ENCODE peak calls at places on chromosomes 11 and 22, in eight cellular contexts. U is Karpas-422, M is fibroblast of lung, W is IMR-90, Q is GM12878, T is mammary epithelial cell, Y is endodermal cell, N is neural progenitor cell. B is an unnamed sample.
A peak's percentile ranks its signal among the peaks of the same experiment; 100 is the strongest.

GRCh38 chr22:31738566-31738965 is 11.4 kb downstream of the PRR14L start:
- DNase-seq in U (no peak), M (no peak), W (no peak), Q (no peak), T (no peak), Y (no peak), N (no peak), B (no peak)

GRCh38 chr11:121482231-121483129 is 29.7 kb upstream of the SORL1-AS1 start:
- DNase-seq in U (no peak), M (no peak), W (no peak), Q (peak; percentile 93), T (no peak), Y (peak; percentile 57), N (no peak), B (no peak)

GRCh38 chr11:76209956-76210885 is 3.9 kb upstream of the WNT11 start:
- DNase-seq in U (no peak), M (peak; percentile 72), W (peak; percentile 74), Q (no peak), T (peak; percentile 48), Y (peak; percentile 76), N (peak; percentile 81), B (peak; percentile 69)

GRCh38 chr11:35619030-35619753 is 932 bp downstream of the FJX1 start:
- DNase-seq in U (no peak), M (peak; percentile 46), W (peak; percentile 37), Q (no peak), T (peak; percentile 71), Y (peak; percentile 84), N (peak; percentile 75), B (peak; percentile 67)

GRCh38 chr22:46774456-46775363 is 12.3 kb downstream of the TBC1D22A start:
- DNase-seq in U (peak; percentile 98), M (no peak), W (no peak), Q (no peak), T (no peak), Y (no peak), N (no peak), B (no peak)

GRCh38 chr11:36469063-36469462 is 41.0 kb downstream of the TRAF6 start:
- DNase-seq in U (peak; percentile 73), M (no peak), W (no peak), Q (no peak), T (no peak), Y (peak; percentile 95), N (peak; percentile 55), B (no peak)

GRCh38 chr11:121334973-121335711 is 42.6 kb downstream of the SC5D start:
- DNase-seq in U (peak; percentile 47), M (peak; percentile 3), W (no peak), Q (no peak), T (no peak), Y (no peak), N (no peak), B (no peak)

GRCh38 chr11:74676596-74676995 is 54.6 kb downstream of the CHRDL2 start:
- DNase-seq in U (no peak), M (no peak), W (no peak), Q (no peak), T (no peak), Y (no peak), N (no peak), B (no peak)

GRCh38 chr11:9344046-9344680 is 29.8 kb upstream of the TMEM41B start:
- DNase-seq in U (no peak), M (no peak), W (no peak), Q (no peak), T (no peak), Y (peak; percentile 61), N (peak; percentile 45), B (no peak)

DNA sequence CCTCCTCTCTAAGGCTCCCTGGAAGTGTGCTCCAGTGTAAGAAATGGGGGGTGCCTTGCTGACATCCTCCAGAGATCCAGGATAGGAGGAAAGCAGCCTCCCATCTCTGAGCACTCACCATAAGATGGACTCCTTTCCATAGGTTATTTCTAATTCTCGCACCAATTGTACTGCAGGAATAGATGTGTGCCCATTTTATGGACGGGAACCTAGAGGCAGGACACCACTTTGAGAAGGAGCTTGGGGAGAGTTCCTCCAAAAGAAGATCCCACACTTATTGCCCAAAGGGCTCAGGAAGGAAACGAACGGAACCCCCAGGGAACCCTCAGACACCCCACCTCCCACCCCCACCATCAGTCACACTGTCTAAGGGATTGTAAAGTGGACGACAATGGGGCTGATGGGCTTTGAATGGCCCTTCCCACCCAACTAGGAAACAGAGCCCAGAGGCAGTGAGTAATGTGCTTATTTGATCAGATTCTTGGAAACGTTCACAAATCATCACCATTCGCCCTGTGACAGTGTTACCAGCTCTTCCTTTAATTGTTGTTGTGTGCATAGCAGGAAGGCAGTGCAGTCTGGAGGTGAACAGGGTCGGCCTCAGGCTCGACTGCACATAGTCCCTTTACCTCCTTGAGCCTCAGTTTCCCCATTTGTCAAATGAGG is 8.3 kb upstream of the MN1 start:
- DNase-seq in U (no peak), M (no peak), W (no peak), Q (no peak), T (no peak), Y (no peak), N (no peak), B (no peak)
- H3K9ac ChIP-seq in U (no peak overlapping the region), M (no peak overlapping the region), W (no peak overlapping the region), Q (no peak overlapping the region), T (no peak overlapping the region), Y (no peak overlapping the region), N (no peak overlapping the region), B (peak overlapping the region; percentile 62)

DNA sequence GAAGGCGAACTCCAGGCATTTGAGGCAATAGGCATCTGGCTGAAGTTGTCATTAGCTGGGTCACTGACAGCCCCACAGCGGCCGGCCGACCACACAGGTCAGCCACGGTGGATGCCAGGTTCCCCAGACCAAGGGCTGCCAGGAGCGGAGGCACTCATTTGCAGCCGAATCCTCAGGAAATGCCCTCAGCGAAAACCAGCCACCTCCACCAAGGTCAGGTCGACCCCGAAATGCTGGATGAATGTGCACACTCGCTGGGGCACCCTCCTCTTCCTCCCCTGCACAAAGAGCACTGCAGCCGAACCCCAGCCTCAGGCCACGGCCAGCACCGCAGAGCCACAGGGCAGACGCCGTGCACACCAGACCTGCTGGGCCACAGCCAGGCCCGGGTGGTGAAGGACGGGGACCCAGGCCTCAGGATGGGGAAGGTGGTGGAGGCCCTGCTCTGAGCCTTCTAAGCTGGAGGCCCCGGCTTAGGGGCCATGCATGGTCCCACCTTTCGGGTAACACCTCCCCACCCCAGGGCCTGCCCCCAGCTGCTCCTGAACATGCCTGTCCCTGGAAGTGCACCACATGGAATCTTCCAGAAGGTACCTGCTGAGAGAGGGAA is 206.0 kb downstream of the BRD1 start:
- DNase-seq in U (no peak), M (no peak), W (no peak), Q (no peak), T (no peak), Y (no peak), N (no peak), B (no peak)
- H3K9ac ChIP-seq in U (no peak overlapping the region), M (no peak overlapping the region), W (no peak overlapping the region), Q (no peak overlapping the region), T (no peak overlapping the region), Y (no peak overlapping the region), N (no peak overlapping the region), B (no peak overlapping the region)

GRCh38 chr22:30301995-30302809 is 12.9 kb upstream of the CASTOR1 start:
- DNase-seq in U (peak; percentile 75), M (peak; percentile 86), W (peak; percentile 59), Q (no peak), T (peak; percentile 78), Y (no peak), N (no peak), B (peak; percentile 88)
- H3K9ac ChIP-seq in U (peak overlapping the region; percentile 44), M (no peak overlapping the region), W (no peak overlapping the region), Q (no peak overlapping the region), T (no peak overlapping the region), Y (no peak overlapping the region), N (peak overlapping the region; percentile 20), B (no peak overlapping the region)

GRCh38 chr11:56887940-56888339 is 100.8 kb upstream of the OR5AK2 start:
- DNase-seq in U (no peak), M (no peak), W (no peak), Q (no peak), T (no peak), Y (no peak), N (no peak), B (no peak)
- H3K9ac ChIP-seq in U (no peak overlapping the region), M (no peak overlapping the region), W (no peak overlapping the region), Q (no peak overlapping the region), T (no peak overlapping the region), Y (no peak overlapping the region), N (no peak overlapping the region), B (no peak overlapping the region)

GRCh38 chr11:78109011-78109685 is 29.5 kb upstream of the NDUFC2 start:
- DNase-seq in U (no peak), M (no peak), W (no peak), Q (no peak), T (no peak), Y (no peak), N (peak; percentile 12), B (no peak)
- H3K9ac ChIP-seq in U (no peak overlapping the region), M (no peak overlapping the region), W (no peak overlapping the region), Q (no peak overlapping the region), T (no peak overlapping the region), Y (no peak overlapping the region), N (no peak overlapping the region), B (no peak overlapping the region)

GRCh38 chr22:37022483-37023337 is 3.2 kb downstream of the MPST start:
- DNase-seq in U (no peak), M (no peak), W (no peak), Q (no peak), T (no peak), Y (no peak), N (no peak), B (no peak)
- H3K9ac ChIP-seq in U (no peak overlapping the region), M (no peak overlapping the region), W (no peak overlapping the region), Q (no peak overlapping the region), T (no peak overlapping the region), Y (no peak overlapping the region), N (no peak overlapping the region), B (no peak overlapping the region)

DNA sequence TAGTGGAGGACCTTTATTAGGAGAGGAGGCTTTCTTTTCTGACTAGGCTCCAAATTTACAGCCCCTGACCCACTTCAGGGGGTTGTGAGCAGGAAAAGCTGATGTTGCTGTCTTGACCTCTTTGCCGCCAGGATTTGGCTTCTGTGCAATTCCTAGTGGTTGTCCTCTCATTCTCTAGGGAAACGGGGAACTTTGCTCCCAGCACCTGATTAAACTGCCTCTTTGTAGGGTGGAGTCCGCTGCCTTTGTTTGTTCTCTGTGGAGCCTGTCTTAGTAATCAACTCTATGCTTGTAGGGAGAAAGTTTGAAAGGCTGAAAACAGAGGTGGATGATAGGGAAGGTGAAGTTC is 16.3 kb downstream of the CTNND1 start:
- DNase-seq in U (no peak), M (no peak), W (no peak), Q (no peak), T (peak; percentile 56), Y (peak; percentile 63), N (peak; percentile 73), B (no peak)
- H3K9ac ChIP-seq in U (no peak overlapping the region), M (peak overlapping the region; percentile 11), W (peak overlapping the region; percentile 61), Q (no peak overlapping the region), T (peak overlapping the region; percentile 37), Y (peak overlapping the region; percentile 92), N (peak overlapping the region; percentile 34), B (peak overlapping the region; percentile 81)

GRCh38 chr22:42314709-42315391 is 44.4 kb upstream of the TCF20 start:
- DNase-seq in U (no peak), M (no peak), W (no peak), Q (no peak), T (no peak), Y (no peak), N (no peak), B (no peak)
- H3K9ac ChIP-seq in U (no peak overlapping the region), M (no peak overlapping the region), W (no peak overlapping the region), Q (no peak overlapping the region), T (no peak overlapping the region), Y (no peak overlapping the region), N (no peak overlapping the region), B (no peak overlapping the region)

GRCh38 chr11:130391692-130392091 is 36.7 kb downstream of the ADAMTS8 start:
- DNase-seq in U (no peak), M (no peak), W (no peak), Q (no peak), T (no peak), Y (no peak), N (no peak), B (no peak)
- H3K9ac ChIP-seq in U (no peak overlapping the region), M (no peak overlapping the region), W (no peak overlapping the region), Q (no peak overlapping the region), T (no peak overlapping the region), Y (no peak overlapping the region), N (no peak overlapping the region), B (peak overlapping the region; percentile 15)

B was measured in mesenchymal stem cell.